ENCODE peak calls at places on chromosome 10, in seven cellular contexts. H is CD4-positive, CD25-positive, alpha-beta regulatory T cell; I is PC-9; X is naive thymus-derived CD4-positive, alpha-beta T cell; W is endothelial cell of umbilical vein; C is SJSA1; P is esophagus muscularis mucosa. A is an unnamed sample. For H3K36me3 and H3K4me1, the result is how much of the 10 kb centered on the place peaks cover.

GRCh38 chr10:110456523-110457091 is 41.1 kb upstream of the DUSP5 start:
- DNase-seq in H (no peak), I (peak), X (no peak), W (no peak), C (no peak), P (no peak), A (no peak)

GRCh38 chr10:102384606-102385429 is 10.7 kb upstream of the NFKB2 start:
- DNase-seq in H (no peak), I (peak), X (no peak), W (no peak), C (no peak), P (no peak), A (no peak)

GRCh38 chr10:68137174-68137573 is 27.9 kb downstream of the MYPN start:
- DNase-seq in H (no peak), I (no peak), X (no peak), W (no peak), C (peak), P (no peak), A (no peak)

GRCh38 chr10:118943253-118943652 is 86.3 kb upstream of the NANOS1 start:
- DNase-seq in H (no peak), I (no peak), X (no peak), W (no peak), C (no peak), P (no peak), A (no peak)

GRCh38 chr10:46550795-46551700 is 5.4 kb downstream of the GPRIN2 start:
- DNase-seq in H (no peak), I (no peak), X (no peak), W (no peak), C (no peak), P (no peak), A (no peak)

GRCh38 chr10:76319666-76320065 is 888.2 kb downstream of the LRMDA start:
- DNase-seq in H (no peak), I (no peak), X (no peak), W (no peak), C (no peak), P (no peak), A (no peak)

GRCh38 chr10:75176046-75176445 is 34.5 kb upstream of the VDAC2 start:
- DNase-seq in H (no peak), I (no peak), X (no peak), W (no peak), C (no peak), P (no peak), A (no peak)

GRCh38 chr10:61460835-61461234 is 7.7 kb upstream of the TMEM26 start:
- DNase-seq in H (no peak), I (no peak), X (no peak), W (no peak), C (no peak), P (no peak), A (no peak)

GRCh38 chr10:104309980-104310978 is 28.0 kb downstream of the ITPRIP start:
- DNase-seq in H (no peak), I (no peak), X (no peak), W (peak), C (no peak), P (no peak), A (no peak)

GRCh38 chr10:66322261-66322660 is 603.6 kb upstream of the LRRTM3 start:
- DNase-seq in H (no peak), I (no peak), X (no peak), W (no peak), C (no peak), P (no peak), A (peak)

GRCh38 chr10:78688221-78688944 is 380.4 kb upstream of the ZMIZ1 start:
- DNase-seq in H (no peak), I (no peak), X (no peak), W (no peak), C (no peak), P (peak), A (no peak)

GRCh38 chr10:101602767-101603398 is 14.8 kb downstream of the DPCD start:
- DNase-seq in H (peak), I (peak), X (peak), W (peak), C (peak), P (no peak), A (peak)

GRCh38 chr10:52616420-52616764 is 156.2 kb downstream of the MBL2 start:
- DNase-seq in H (no peak), I (no peak), X (no peak), W (no peak), C (no peak), P (no peak), A (no peak)

GRCh38 chr10:52609601-52610240 is 162.9 kb downstream of the MBL2 start:
- DNase-seq in H (no peak), I (no peak), X (no peak), W (no peak), C (no peak), P (no peak), A (no peak)

GRCh38 chr10:52617346-52617745 is 155.2 kb downstream of the MBL2 start:
- DNase-seq in H (no peak), I (no peak), X (no peak), W (no peak), C (no peak), P (no peak), A (no peak)

GRCh38 chr10:52615756-52616419 is 156.7 kb downstream of the MBL2 start:
- DNase-seq in H (no peak), I (no peak), X (no peak), W (no peak), C (no peak), P (no peak), A (no peak)

DNA sequence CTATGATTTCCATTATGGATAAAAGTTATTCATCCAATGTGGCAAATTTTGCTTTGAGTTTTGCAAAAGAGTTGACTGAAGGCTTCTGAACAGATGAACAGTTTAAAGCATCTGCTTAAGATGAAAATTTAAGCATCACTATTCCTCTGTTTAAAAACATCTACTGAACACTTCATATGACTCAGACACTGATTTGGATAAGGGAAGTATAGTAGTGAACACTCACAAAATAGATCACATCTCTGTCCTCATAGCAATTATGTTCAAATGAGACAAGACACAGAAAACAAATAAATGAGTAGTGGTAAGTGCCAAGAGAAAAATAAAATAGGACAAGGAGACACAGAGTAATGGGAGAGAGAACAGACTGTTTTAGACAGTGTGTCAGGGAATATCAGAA is 157.2 kb downstream of the MBL2 start:
- DNase-seq in H (no peak), I (no peak), X (no peak), W (no peak), C (no peak), P (no peak), A (no peak)
- H3K27ac ChIP-seq in H (no peak), I (no peak), X (no peak), W (no peak), C (no peak), P (no peak), A (no peak)

GRCh38 chr10:352476-353235 is 217.4 kb downstream of the ZMYND11 start:
- DNase-seq in H (no peak), I (no peak), X (no peak), W (no peak), C (no peak), P (no peak), A (no peak)
- H3K36me3 ChIP-seq in H (under half), I (under half), X (under half), W (under half), C (half or more), P (half or more), A (under half)

GRCh38 chr10:4434105-4434504 is 391.9 kb upstream of the AKR1E2 start:
- DNase-seq in H (no peak), I (no peak), X (no peak), W (no peak), C (no peak), P (no peak), A (no peak)
- H3K4me1 ChIP-seq in H (under half), I (under half), X (under half), W (under half), C (under half), P (under half), A (under half)

DNA sequence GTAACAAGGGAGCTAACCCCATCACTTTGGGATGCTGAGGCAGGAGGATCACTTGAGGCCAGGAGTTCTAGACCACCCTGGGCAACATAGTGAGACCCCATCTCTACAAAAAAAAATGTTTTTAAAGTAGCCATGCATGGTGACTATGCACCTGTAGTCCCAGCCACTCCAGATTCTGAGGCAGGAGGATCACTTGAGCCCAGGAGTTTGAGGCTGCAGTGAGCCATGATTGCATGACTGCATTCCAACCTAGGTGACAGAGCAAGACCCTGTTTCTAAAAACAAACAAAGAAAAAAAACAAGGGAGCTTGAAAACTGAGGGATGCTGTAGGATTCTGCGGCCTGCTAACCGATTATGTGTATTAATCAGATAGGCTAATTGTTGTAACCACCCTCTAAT is 4.9 kb downstream of the KIAA1217 start:
- DNase-seq in H (no peak), I (no peak), X (no peak), W (no peak), C (no peak), P (no peak), A (no peak)
- H3K27ac ChIP-seq in H (no peak), I (no peak), X (no peak), W (no peak), C (no peak), P (no peak), A (no peak)

GRCh38 chr10:73386583-73386982 is 27.3 kb downstream of the ANXA7 start:
- DNase-seq in H (no peak), I (no peak), X (no peak), W (no peak), C (no peak), P (no peak), A (peak)
- H3K36me3 ChIP-seq in H (half or more), I (half or more), X (half or more), W (under half), C (half or more), P (half or more), A (under half)

DNA sequence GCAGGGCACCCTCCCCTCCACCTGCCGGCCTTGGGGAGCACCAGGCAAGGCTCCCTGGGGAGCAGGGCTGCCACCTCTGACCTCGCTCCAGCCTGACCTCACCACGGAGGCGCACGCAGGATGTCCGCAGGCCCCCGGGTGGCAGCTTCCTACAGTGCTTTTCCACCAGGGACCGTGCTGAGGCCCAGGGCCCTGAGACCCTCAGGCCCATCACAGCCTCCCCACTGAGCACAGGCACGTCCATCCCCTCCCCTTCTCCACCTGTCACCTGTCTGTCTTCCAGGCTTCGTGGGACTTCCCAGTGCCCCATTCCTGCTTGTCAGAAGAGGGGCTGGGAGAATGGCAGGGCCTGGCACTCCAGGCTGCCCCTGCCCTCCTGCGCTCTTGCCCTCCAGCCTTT is 90.1 kb downstream of the LHPP start:
- DNase-seq in H (no peak), I (no peak), X (no peak), W (no peak), C (no peak), P (no peak), A (no peak)
- H3K4me1 ChIP-seq in H (under half), I (under half), X (under half), W (under half), C (under half), P (under half), A (under half)

GRCh38 chr10:71345720-71346119 is 26.7 kb downstream of the SLC29A3 start:
- DNase-seq in H (no peak), I (no peak), X (no peak), W (no peak), C (no peak), P (no peak), A (no peak)
- H3K27ac ChIP-seq in H (no peak), I (no peak), X (no peak), W (no peak), C (no peak), P (no peak), A (no peak)

GRCh38 chr10:69201045-69201444 is 19.1 kb upstream of the HKDC1 start:
- DNase-seq in H (no peak), I (no peak), X (no peak), W (no peak), C (no peak), P (no peak), A (no peak)
- H3K36me3 ChIP-seq in H (half or more), I (under half), X (half or more), W (under half), C (under half), P (half or more), A (under half)